ENCODE peak calls at places on chromosomes 2 and 18, in six cellular contexts. G is choroid plexus epithelial cell, N is mesothelial cell of epicardium, O is fibroblast of pulmonary artery, Y is ovary, S is mammary epithelial cell. Z is an unnamed sample.
A peak's percentile ranks its signal among the peaks of the same experiment; 100 is the strongest.

GRCh38 chr2:216233281-216233995 is 124.3 kb downstream of the XRCC5 start:
- DNase-seq in N (no peak), S (peak; percentile 11), O (no peak), G (no peak), Y (no peak), Z (peak; percentile 43)

GRCh38 chr18:4658804-4659203 is 203.7 kb upstream of the DLGAP1 start:
- DNase-seq in O (no peak), Y (no peak), S (no peak), G (no peak), N (no peak), Z (no peak)

GRCh38 chr2:67503066-67503795 is 106.1 kb downstream of the ETAA1 start:
- DNase-seq in G (peak; percentile 72), N (no peak), Y (no peak), S (peak; percentile 66), O (peak; percentile 96), Z (no peak)

GRCh38 chr2:231597014-231597611 is 4.4 kb downstream of the TEX44 start:
- DNase-seq in S (peak; percentile 25), G (peak; percentile 20), Y (no peak), N (no peak), O (peak; percentile 62), Z (no peak)

GRCh38 chr2:99692785-99693184 is 203.0 kb upstream of the REV1 start:
- DNase-seq in N (no peak), G (no peak), S (no peak), Y (no peak), O (no peak), Z (no peak)

GRCh38 chr2:28755411-28755810 is 3.8 kb downstream of the PPP1CB start:
- DNase-seq in G (peak; percentile 57), N (no peak), O (no peak), S (peak; percentile 40), Y (no peak), Z (no peak)

GRCh38 chr2:233979748-233980147 is 62.6 kb downstream of the TRPM8 start:
- DNase-seq in Y (no peak), N (no peak), S (no peak), O (no peak), G (no peak), Z (no peak)

GRCh38 chr2:5236308-5236707 is 455.9 kb upstream of the SOX11 start:
- DNase-seq in Y (no peak), N (no peak), S (no peak), O (no peak), G (no peak), Z (no peak)

GRCh38 chr2:133705287-133705686 is 137.0 kb upstream of the NCKAP5 start:
- DNase-seq in Y (no peak), O (peak; percentile 3), G (no peak), N (no peak), S (no peak), Z (no peak)

GRCh38 chr2:200247494-200247893 is 59.0 kb upstream of the SPATS2L start:
- DNase-seq in G (peak; percentile 78), O (peak; percentile 30), Y (no peak), N (no peak), S (no peak), Z (no peak)

GRCh38 chr2:227402959-227403358 is 15.2 kb upstream of the SCYGR1 start:
- DNase-seq in O (no peak), N (no peak), S (peak; percentile 84), Y (no peak), G (no peak), Z (no peak)

GRCh38 chr2:217035967-217036366 is 176.1 kb upstream of the TNP1 start:
- DNase-seq in G (peak; percentile 60), Y (no peak), S (no peak), O (peak; percentile 5), N (no peak), Z (no peak)

GRCh38 chr2:38535745-38536506 is 66.8 kb downstream of the HNRNPLL start:
- DNase-seq in N (peak; percentile 90), O (peak; percentile 68), Y (peak; percentile 91), G (peak; percentile 73), S (peak; percentile 53), Z (peak; percentile 90)

GRCh38 chr2:135585586-135585985 is 54.3 kb downstream of the R3HDM1 start:
- DNase-seq in O (peak; percentile 39), S (no peak), Y (no peak), G (peak; percentile 65), N (no peak), Z (no peak)

GRCh38 chr2:37985333-37985732 is 60.2 kb downstream of the RMDN2 start:
- DNase-seq in S (peak; percentile 79), O (peak; percentile 53), Y (no peak), N (no peak), G (peak; percentile 89), Z (no peak)

GRCh38 chr2:234179031-234179363 is 128.5 kb downstream of the SPP2 start:
- DNase-seq in S (no peak), N (no peak), Y (no peak), O (no peak), G (no peak), Z (no peak)

GRCh38 chr18:49813071-49813320 is 337 bp downstream of the ACAA2 start:
- DNase-seq in S (peak; percentile 29), O (peak; percentile 36), N (peak; percentile 42), G (peak; percentile 43), Y (peak; percentile 65), Z (no peak)

GRCh38 chr18:74562775-74563174 is 28.5 kb downstream of the CNDP1 start:
- DNase-seq in N (no peak), Y (no peak), S (no peak), G (no peak), O (no peak), Z (no peak)

GRCh38 chr2:224412064-224412921 is 10.4 kb upstream of the FAM124B start:
- DNase-seq in S (peak; percentile 30), O (peak; percentile 13), N (no peak), Y (no peak), G (peak; percentile 15), Z (no peak)

GRCh38 chr18:38539373-38539772 is 973.8 kb upstream of the CELF4 start:
- DNase-seq in Y (no peak), S (no peak), O (no peak), G (no peak), N (no peak), Z (no peak)

GRCh38 chr18:12046751-12047335 is 46.8 kb upstream of the ANKRD62 start:
- DNase-seq in G (no peak), Y (no peak), O (no peak), S (no peak), N (no peak), Z (peak; percentile 55)

GRCh38 chr2:106961328-106961727 is 75.4 kb upstream of the ST6GAL2 start:
- DNase-seq in Y (no peak), S (no peak), O (no peak), G (no peak), N (no peak), Z (no peak)

GRCh38 chr2:178828496-178828895 is 21.3 kb upstream of the TTN start:
- DNase-seq in O (no peak), S (no peak), N (no peak), G (no peak), Y (no peak), Z (no peak)

GRCh38 chr2:37443082-37443481 is 98.7 kb downstream of the QPCT start:
- DNase-seq in G (no peak), Y (no peak), O (no peak), N (no peak), S (no peak), Z (no peak)

GRCh38 chr18:5600376-5601071 is 56.7 kb upstream of the EPB41L3 start:
- DNase-seq in G (peak; percentile 67), S (no peak), Y (no peak), N (no peak), O (peak; percentile 49), Z (no peak)

GRCh38 chr2:11688222-11689069 is 18.5 kb upstream of the NTSR2 start:
- DNase-seq in S (peak; percentile 65), G (peak; percentile 84), Y (peak; percentile 87), N (peak; percentile 86), O (peak; percentile 87), Z (peak; percentile 84)

GRCh38 chr18:2569338-2570207 is 1.7 kb downstream of the METTL4 start:
- DNase-seq in G (no peak), S (no peak), N (no peak), Y (no peak), O (no peak), Z (no peak)

GRCh38 chr18:9612215-9612830 is 2.0 kb downstream of the PPP4R1 start:
- DNase-seq in S (peak; percentile 67), O (peak; percentile 60), N (no peak), G (peak; percentile 70), Y (no peak), Z (no peak)

GRCh38 chr2:72630767-72631166 is 195.1 kb downstream of the EXOC6B start:
- DNase-seq in S (no peak), Y (no peak), N (no peak), G (peak; percentile 35), O (peak; percentile 73), Z (no peak)

GRCh38 chr18:46458472-46458871 is 198.5 kb downstream of the LOXHD1 start:
- DNase-seq in O (no peak), S (no peak), N (no peak), G (no peak), Y (no peak), Z (no peak)
- TF ChIP-seq CTCF in O (no peak), S (no peak), N (no peak), G (no peak), Y (no peak), Z (no peak)

GRCh38 chr2:181407171-181407570 is 50.0 kb upstream of the ITGA4 start:
- DNase-seq in N (no peak), Y (no peak), O (no peak), G (no peak), S (no peak), Z (no peak)
- TF ChIP-seq CTCF in N (no peak), Y (no peak), O (no peak), G (no peak), S (no peak), Z (no peak)

GRCh38 chr2:112876257-112876970 is 34.6 kb upstream of the IL37 start:
- DNase-seq in G (no peak), O (no peak), N (no peak), Y (no peak), S (no peak), Z (no peak)
- TF ChIP-seq CTCF in G (no peak), O (no peak), N (no peak), Y (no peak), S (peak; percentile 25), Z (no peak)

DNA sequence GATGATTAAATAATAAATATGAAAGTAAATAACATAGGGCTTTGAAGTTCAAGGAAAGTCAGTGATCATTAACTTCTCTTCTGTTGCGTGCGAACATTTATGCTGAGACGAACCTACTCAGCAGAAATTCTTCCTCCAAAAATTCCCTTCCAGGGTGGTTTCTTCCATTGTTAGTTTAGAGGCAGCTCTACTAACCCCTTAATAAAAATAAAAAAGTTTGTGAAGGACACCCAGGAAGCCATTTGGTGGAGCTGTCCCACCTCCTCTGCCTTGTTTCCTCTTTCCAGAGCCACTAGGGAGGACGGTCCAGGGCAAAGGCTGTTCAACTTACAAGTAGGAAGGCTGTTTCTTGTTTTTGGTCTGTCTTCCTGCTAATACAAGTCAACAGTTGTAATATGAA is 2.1 kb upstream of the SMAD2 start:
- DNase-seq in G (no peak), Y (no peak), S (no peak), O (no peak), N (no peak), Z (no peak)
- TF ChIP-seq CTCF in G (peak; percentile 6), Y (no peak), S (no peak), O (no peak), N (no peak), Z (no peak)

GRCh38 chr2:160912276-160912675 is 248.0 kb upstream of the TANK start:
- DNase-seq in S (no peak), N (no peak), O (no peak), Y (no peak), G (no peak), Z (no peak)
- TF ChIP-seq CTCF in S (no peak), N (no peak), O (no peak), Y (no peak), G (no peak), Z (no peak)